ENCODE peak calls at places on chromosomes 3 and 15, in five cellular contexts. B is suprapubic skin, V is spleen, R is uterus, H is sigmoid colon. I is an unnamed sample. For H3K27me3, the result is how much of the 10 kb centered on the place peaks cover.

GRCh38 chr3:108378153-108378951 is 82.0 kb downstream of the HHLA2 start:
- DNase-seq in B (no peak), V (no peak), R (no peak), H (no peak), I (no peak)

GRCh38 chr15:52010633-52011595 is 8.1 kb upstream of the MAPK6 start:
- DNase-seq in B (no peak), V (no peak), R (peak), H (peak), I (no peak)

GRCh38 chr15:47027322-47027946 is 689.9 kb upstream of the SEMA6D start:
- DNase-seq in B (no peak), V (no peak), R (no peak), H (no peak), I (no peak)

GRCh38 chr15:77187751-77188464 is 117.0 kb upstream of the TSPAN3 start:
- DNase-seq in B (no peak), V (no peak), R (no peak), H (no peak), I (peak)

GRCh38 chr3:62622553-62623174 is 249.3 kb upstream of the FEZF2 start:
- DNase-seq in B (no peak), V (no peak), R (no peak), H (no peak), I (peak)

GRCh38 chr3:65894679-65895078 is 144.0 kb downstream of the MAGI1 start:
- DNase-seq in B (no peak), V (no peak), R (no peak), H (no peak), I (no peak)

GRCh38 chr3:133633439-133633838 is 28.3 kb downstream of the TOPBP1 start:
- DNase-seq in B (no peak), V (no peak), R (no peak), H (no peak), I (no peak)

GRCh38 chr15:31427411-31427810 is 100.8 kb downstream of the KLF13 start:
- DNase-seq in B (no peak), V (no peak), R (no peak), H (no peak), I (no peak)

GRCh38 chr3:113094514-113094913 is 103.7 kb downstream of the GTPBP8 start:
- DNase-seq in B (no peak), V (no peak), R (no peak), H (no peak), I (no peak)

GRCh38 chr3:111667621-111668239 is 72.6 kb upstream of the ZBED2 start:
- DNase-seq in B (no peak), V (peak), R (no peak), H (no peak), I (peak)

GRCh38 chr15:73239564-73240208 is 129.1 kb downstream of the HCN4 start:
- DNase-seq in B (no peak), V (no peak), R (no peak), H (no peak), I (no peak)

GRCh38 chr3:135736740-135737139 is 228.8 kb upstream of the PPP2R3A start:
- DNase-seq in B (no peak), V (no peak), R (no peak), H (no peak), I (no peak)

GRCh38 chr15:80996247-80996646 is 4.5 kb upstream of the TLNRD1 start:
- DNase-seq in B (no peak), V (no peak), R (no peak), H (no peak), I (no peak)

GRCh38 chr15:76312540-76313174 is 1.4 kb upstream of the ETFA start:
- DNase-seq in B (no peak), V (no peak), R (no peak), H (no peak), I (no peak)

GRCh38 chr3:79870006-79870620 is 102.3 kb upstream of the ROBO1 start:
- DNase-seq in B (no peak), V (no peak), R (no peak), H (no peak), I (no peak)

GRCh38 chr3:150577854-150578253 is 25.3 kb upstream of the SELENOT start:
- DNase-seq in B (no peak), V (no peak), R (no peak), H (no peak), I (no peak)

GRCh38 chr3:98612996-98613517 is 19.6 kb upstream of the CPOX start:
- DNase-seq in B (no peak), V (peak), R (no peak), H (peak), I (peak)

GRCh38 chr15:53212785-53213184 is 422.6 kb upstream of the ONECUT1 start:
- DNase-seq in B (no peak), V (no peak), R (no peak), H (no peak), I (no peak)

GRCh38 chr15:98800437-98801233 is 152.3 kb downstream of the IGF1R start:
- DNase-seq in B (no peak), V (no peak), R (peak), H (peak), I (peak)

GRCh38 chr3:188664795-188665194 is 507.0 kb upstream of the TPRG1 start:
- DNase-seq in B (no peak), V (no peak), R (no peak), H (no peak), I (no peak)

GRCh38 chr3:18194431-18194830 is 230.7 kb downstream of the SATB1 start:
- DNase-seq in B (no peak), V (no peak), R (no peak), H (no peak), I (no peak)

GRCh38 chr15:39270976-39271375 is 309.9 kb upstream of the THBS1 start:
- DNase-seq in B (no peak), V (no peak), R (no peak), H (no peak), I (no peak)

GRCh38 chr3:185503467-185503975 is 4.7 kb upstream of the TMEM41A start:
- DNase-seq in B (no peak), V (no peak), R (no peak), H (no peak), I (no peak)

GRCh38 chr15:71496336-71496955 is 313.9 kb upstream of the NR2E3 start:
- DNase-seq in B (no peak), V (no peak), R (no peak), H (no peak), I (no peak)

GRCh38 chr15:37014566-37014965 is 85.8 kb downstream of the MEIS2 start:
- DNase-seq in B (no peak), V (no peak), R (no peak), H (no peak), I (no peak)

GRCh38 chr3:77134801-77135200 is 94.9 kb downstream of the ROBO2 start:
- DNase-seq in B (no peak), V (no peak), R (no peak), H (no peak), I (no peak)

GRCh38 chr3:49351521-49352011 is 6.6 kb downstream of the GPX1 start:
- DNase-seq in B (no peak), V (no peak), R (no peak), H (no peak), I (peak)

GRCh38 chr15:83843511-83843910 is 189.6 kb downstream of the ADAMTSL3 start:
- DNase-seq in B (no peak), V (no peak), R (peak), H (peak), I (no peak)

DNA sequence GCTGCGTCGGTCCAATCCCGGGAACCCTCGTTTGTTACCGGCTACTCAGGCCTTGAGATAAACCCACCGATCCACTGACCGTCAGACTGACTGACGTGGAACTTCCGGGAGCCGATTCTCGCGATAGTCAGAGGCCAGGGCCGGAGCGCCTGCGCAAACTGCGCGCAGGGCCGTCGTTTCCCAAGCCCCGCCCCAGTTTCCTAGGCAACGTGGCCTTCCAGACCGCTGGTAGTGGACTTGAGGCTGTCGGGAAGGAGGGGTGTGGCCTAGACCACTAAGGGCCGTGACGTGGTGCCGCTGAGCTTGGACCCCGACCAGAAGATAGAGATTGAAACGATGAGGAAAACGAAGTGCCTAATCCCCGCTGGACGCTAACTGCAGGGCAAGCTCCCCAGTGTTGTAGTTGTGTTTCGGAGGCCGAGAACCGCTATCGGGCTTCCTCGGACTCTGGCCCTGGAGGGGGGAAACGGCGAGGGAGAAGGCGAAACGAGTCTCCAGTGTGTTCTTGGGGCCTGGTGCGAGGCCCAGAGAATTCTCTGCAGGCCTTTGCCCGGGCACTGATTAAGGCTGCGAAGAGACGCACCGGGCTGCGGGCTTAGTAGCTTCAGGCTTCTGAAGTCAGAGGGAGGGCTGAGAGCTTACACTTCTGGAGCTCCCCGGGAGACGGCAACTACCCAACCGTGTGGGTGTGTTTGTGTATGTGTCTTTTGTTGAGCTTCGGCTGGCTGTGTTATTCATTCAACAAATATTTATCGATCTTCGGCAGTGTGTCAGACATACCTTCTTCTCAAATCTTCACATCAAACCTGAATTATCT is at the start of gene COPB2:
- DNase-seq in B (peak), V (peak), R (peak), H (peak), I (peak)
- TF ChIP-seq POLR2A in B (peak), V (peak), R (peak), H (peak), I (peak)

GRCh38 chr3:24286405-24286804 is 208.2 kb downstream of the THRB start:
- DNase-seq in B (no peak), V (no peak), R (no peak), H (no peak), I (no peak)
- H3K27me3 ChIP-seq in B (under half), V (under half), R (under half), H (under half), I (under half)

GRCh38 chr3:33994568-33994967 is 196.1 kb downstream of the PDCD6IP start:
- DNase-seq in B (no peak), V (no peak), R (no peak), H (no peak), I (no peak)

GRCh38 chr3:33989229-33989628 is 190.8 kb downstream of the PDCD6IP start:
- DNase-seq in B (no peak), V (no peak), R (no peak), H (no peak), I (no peak)

GRCh38 chr3:33991673-33992072 is 193.2 kb downstream of the PDCD6IP start:
- DNase-seq in B (no peak), V (no peak), R (no peak), H (no peak), I (no peak)

GRCh38 chr3:33993631-33994030 is 195.2 kb downstream of the PDCD6IP start:
- DNase-seq in B (no peak), V (no peak), R (no peak), H (no peak), I (no peak)
- TF ChIP-seq POLR2A in B (no peak), V (no peak), R (no peak), H (no peak), I (no peak)

GRCh38 chr15:66103293-66103590 is 150.3 kb downstream of the MEGF11 start:
- DNase-seq in B (no peak), V (no peak), R (no peak), H (no peak), I (no peak)

GRCh38 chr15:66100761-66101160 is 152.8 kb downstream of the MEGF11 start:
- DNase-seq in B (no peak), V (no peak), R (no peak), H (peak), I (no peak)

GRCh38 chr15:66101715-66102395 is 151.7 kb downstream of the MEGF11 start:
- DNase-seq in B (no peak), V (no peak), R (no peak), H (peak), I (no peak)

GRCh38 chr15:66099950-66100671 is 153.4 kb downstream of the MEGF11 start:
- DNase-seq in B (no peak), V (peak), R (no peak), H (peak), I (no peak)

DNA sequence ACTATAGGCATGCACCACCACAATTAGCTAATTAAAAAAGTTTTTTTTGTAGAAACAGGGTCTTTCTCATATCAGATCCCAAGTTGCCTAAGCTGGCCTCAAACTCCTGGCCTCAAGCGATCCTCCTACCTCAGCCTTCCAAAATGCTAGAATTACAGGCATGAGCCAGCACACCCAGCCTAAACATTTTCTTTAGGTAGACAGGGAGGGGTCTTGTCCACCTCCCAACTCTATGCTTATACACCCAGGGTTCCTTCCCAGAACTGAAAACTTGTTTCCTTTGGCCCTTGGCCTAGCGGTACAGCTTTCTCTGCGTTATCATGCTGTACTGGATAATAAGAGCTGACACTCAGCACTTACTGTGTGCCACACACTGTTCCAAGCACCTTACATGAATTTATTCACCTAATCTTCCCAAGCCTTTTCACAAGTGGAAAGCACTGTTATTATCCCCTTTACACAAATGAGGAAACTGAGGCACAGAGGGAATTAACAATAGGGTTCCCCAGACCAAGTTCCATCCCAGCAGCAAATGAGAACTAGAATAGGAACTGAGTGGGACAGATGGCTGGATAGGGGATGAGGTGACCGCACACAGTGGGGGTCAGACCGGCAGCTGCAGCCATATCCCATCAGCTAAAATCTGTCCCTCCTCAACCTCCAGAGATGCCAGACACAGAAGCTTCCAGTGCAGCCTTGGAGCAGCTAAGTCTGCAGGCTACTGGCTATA is 150.8 kb downstream of the MEGF11 start:
- DNase-seq in B (no peak), V (no peak), R (no peak), H (peak), I (no peak)
- H3K27me3 ChIP-seq in B (under half), V (under half), R (under half), H (under half), I (under half)

GRCh38 chr15:67542462-67543347 is at the start of gene MAP2K5:
- DNase-seq in B (peak), V (peak), R (peak), H (peak), I (peak)
- TF ChIP-seq POLR2A in B (peak), V (no peak), R (peak), H (peak), I (peak)

I was measured in body of pancreas.